ENCODE peak calls at places on chromosomes 16 and 17, in five cellular contexts. N, P, M, B and E are unnamed samples.
A peak's percentile ranks its signal among the peaks of the same experiment; 100 is the strongest.

GRCh38 chr17:46917041-46917440 is 5.9 kb upstream of the GOSR2 start:
- DNase-seq in N (no peak), P (no peak), M (no peak), B (no peak), E (no peak)

GRCh38 chr17:47316316-47316715 is 7.4 kb upstream of the EFCAB13 start:
- DNase-seq in N (no peak), P (no peak), M (no peak), B (peak; percentile 68), E (peak; percentile 67)

GRCh38 chr16:30571444-30572322 is at the start of gene ZNF688:
- DNase-seq in N (peak; percentile 90), P (peak; percentile 97), M (peak; percentile 92), B (peak; percentile 93), E (peak; percentile 96)

GRCh38 chr16:48816393-48816792 is 206.4 kb upstream of the N4BP1 start:
- DNase-seq in N (no peak), P (no peak), M (no peak), B (no peak), E (no peak)

GRCh38 chr16:12100124-12100647 is 123.7 kb downstream of the SNX29 start:
- DNase-seq in N (no peak), P (no peak), M (no peak), B (peak; percentile 75), E (no peak)

GRCh38 chr17:74919440-74920305 is 3.4 kb downstream of the USH1G start:
- DNase-seq in N (peak; percentile 59), P (peak; percentile 94), M (no peak), B (peak; percentile 64), E (no peak)

GRCh38 chr16:25258856-25259179 is 1.2 kb upstream of the ZKSCAN2 start:
- DNase-seq in N (no peak), P (no peak), M (no peak), B (no peak), E (no peak)

GRCh38 chr17:37779554-37779953 is 34.7 kb upstream of the HNF1B start:
- DNase-seq in N (no peak), P (no peak), M (no peak), B (no peak), E (peak; percentile 85)

GRCh38 chr17:14301761-14302401 is 1.0 kb downstream of the HS3ST3B1 start:
- DNase-seq in N (peak; percentile 63), P (no peak), M (no peak), B (no peak), E (peak; percentile 48)

GRCh38 chr17:8155341-8156173 is 3.4 kb upstream of the PER1 start:
- DNase-seq in N (no peak), P (no peak), M (no peak), B (no peak), E (no peak)

GRCh38 chr16:70478912-70479341 is 24.5 kb downstream of the FCSK start:
- DNase-seq in N (no peak), P (no peak), M (no peak), B (no peak), E (no peak)

GRCh38 chr16:47976609-47977180 is 179.1 kb downstream of the ABCC12 start:
- DNase-seq in N (no peak), P (no peak), M (no peak), B (no peak), E (no peak)

GRCh38 chr17:6244796-6245195 is 174.6 kb downstream of the WSCD1 start:
- DNase-seq in N (no peak), P (no peak), M (no peak), B (no peak), E (no peak)

GRCh38 chr16:72673118-72673517 is 374.8 kb downstream of the ZFHX3 start:
- DNase-seq in N (no peak), P (no peak), M (no peak), B (no peak), E (peak; percentile 4)

GRCh38 chr16:76650579-76650978 is 373.4 kb downstream of the CNTNAP4 start:
- DNase-seq in N (no peak), P (peak; percentile 4), M (no peak), B (peak; percentile 74), E (no peak)

GRCh38 chr16:11224096-11224893 is 31.7 kb downstream of the SOCS1 start:
- DNase-seq in N (no peak), P (no peak), M (peak; percentile 87), B (peak; percentile 55), E (no peak)

GRCh38 chr16:84526794-84527485 is 22.5 kb upstream of the MEAK7 start:
- DNase-seq in N (no peak), P (no peak), M (no peak), B (no peak), E (peak; percentile 49)

DNA sequence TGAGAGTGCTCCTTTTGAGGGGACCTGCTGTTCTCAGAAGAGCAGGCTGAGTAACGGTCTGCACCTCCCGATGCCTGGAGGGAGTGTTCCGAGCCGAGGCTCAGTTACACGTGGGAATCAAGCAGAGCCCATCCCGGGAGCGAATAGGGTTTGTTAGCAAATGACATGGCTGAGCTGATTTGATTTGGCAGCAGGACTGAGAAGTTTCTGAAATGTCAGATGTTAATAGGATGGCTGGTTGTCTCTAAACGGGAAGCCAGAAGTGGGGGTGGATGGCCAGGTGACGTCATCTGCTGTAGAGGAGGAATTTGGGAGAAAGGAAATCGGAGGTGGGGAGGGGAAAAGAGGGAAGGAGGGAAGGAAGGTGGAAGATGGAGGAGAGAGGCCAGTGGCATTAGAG is 128.0 kb downstream of the RAP1GAP2 start:
- DNase-seq in N (no peak), P (no peak), M (no peak), B (no peak), E (peak; percentile 65)
- TF ChIP-seq MAFK in N (no peak), P (no peak), M (no peak), B (no peak), E (no peak)

GRCh38 chr16:85664580-85665372 is 24.0 kb downstream of the GINS2 start:
- DNase-seq in N (no peak), P (no peak), M (no peak), B (no peak), E (no peak)

GRCh38 chr16:85665373-85665740 is 23.4 kb downstream of the GINS2 start:
- DNase-seq in N (no peak), P (no peak), M (no peak), B (no peak), E (no peak)

GRCh38 chr16:85662036-85662812 is 26.5 kb downstream of the GINS2 start:
- DNase-seq in N (no peak), P (no peak), M (no peak), B (no peak), E (no peak)

GRCh38 chr16:85662976-85663830 is 25.6 kb downstream of the GINS2 start:
- DNase-seq in N (no peak), P (no peak), M (no peak), B (no peak), E (no peak)

DNA sequence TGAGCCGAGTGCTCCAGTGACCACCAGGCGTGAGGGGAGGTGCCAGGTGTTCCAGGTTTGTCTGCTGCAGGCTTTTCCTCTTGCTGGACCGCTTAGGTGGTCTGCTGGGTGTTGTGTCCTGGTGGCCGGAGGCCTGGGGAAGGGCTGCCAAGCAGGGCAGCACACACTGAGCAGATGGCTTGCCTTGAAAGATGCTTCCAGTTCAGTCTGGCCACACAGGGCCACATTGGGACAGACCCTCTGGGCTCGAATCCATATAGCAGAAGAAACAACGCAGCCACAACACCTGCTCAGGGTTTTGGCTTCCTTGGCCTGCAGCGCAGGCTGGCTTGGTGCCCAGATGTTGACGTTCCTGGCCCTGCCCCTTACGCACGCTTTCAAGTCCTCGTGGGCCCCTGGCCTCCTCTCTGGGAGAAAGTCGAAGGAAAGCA is 24.8 kb downstream of the GINS2 start:
- DNase-seq in N (no peak), P (no peak), M (no peak), B (no peak), E (peak; percentile 28)
- TF ChIP-seq MAFK in N (no peak), P (no peak), M (no peak), B (no peak), E (no peak)

GRCh38 chr17:67625971-67626370 is 91.8 kb upstream of the NOL11 start:
- DNase-seq in N (no peak), P (no peak), M (no peak), B (no peak), E (no peak)

GRCh38 chr17:67633751-67634191 is 84.0 kb upstream of the NOL11 start:
- DNase-seq in N (no peak), P (no peak), M (no peak), B (no peak), E (peak; percentile 41)

GRCh38 chr17:67628580-67629013 is 89.1 kb upstream of the NOL11 start:
- DNase-seq in N (peak; percentile 62), P (no peak), M (no peak), B (peak; percentile 70), E (no peak)

GRCh38 chr17:67624886-67625656 is 92.7 kb upstream of the NOL11 start:
- DNase-seq in N (no peak), P (no peak), M (no peak), B (no peak), E (no peak)

GRCh38 chr17:67629963-67630320 is 87.8 kb upstream of the NOL11 start:
- DNase-seq in N (no peak), P (no peak), M (no peak), B (peak; percentile 24), E (peak; percentile 75)
- TF ChIP-seq MAFK in N (no peak), P (no peak), M (no peak), B (no peak), E (no peak)

DNA sequence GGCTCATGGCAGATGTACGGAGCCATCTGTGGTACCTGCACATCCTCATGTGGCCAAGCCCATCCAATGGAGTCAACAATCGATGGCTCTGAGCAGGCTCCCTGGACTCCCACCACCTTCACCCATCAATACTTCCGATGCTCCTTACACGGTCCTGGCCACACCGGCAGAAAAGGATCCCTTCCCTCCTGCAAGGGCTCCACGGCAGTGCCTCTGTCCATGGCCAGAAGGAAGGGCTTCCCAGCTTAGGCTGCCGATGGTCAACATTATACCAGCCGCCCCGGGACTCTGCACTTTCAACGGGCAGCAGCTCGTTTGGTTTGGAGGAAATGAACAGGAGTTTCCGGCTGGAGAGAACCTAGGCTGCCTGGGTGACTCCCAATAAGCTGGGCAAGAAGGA is 13.2 kb downstream of the SLX4 start:
- DNase-seq in N (no peak), P (no peak), M (no peak), B (no peak), E (no peak)
- TF ChIP-seq MAFK in N (no peak), P (no peak), M (no peak), B (no peak), E (no peak)